ENCODE peak calls at places on chromosome 17, in eight cellular contexts. One of them, this sample, is unnamed.

GRCh38 chr17:11990363-11990983 is 6.8 kb downstream of the ZNF18 start:
- DNase-seq in T-cell: no peak
- DNase-seq in Kasumi-1: no peak
- DNase-seq in M059J: no peak
- DNase-seq in GM23248: no peak
- DNase-seq in cardiac muscle cell: no peak
- DNase-seq in activated CD4-positive, alpha-beta T cell treated with anti-CD3 and anti-CD28 coated beads for 48 hours: no peak
- DNase-seq in H7: no peak
- DNase-seq in this sample: no peak

GRCh38 chr17:12318614-12319266 is 298.1 kb downstream of the MAP2K4 start:
- DNase-seq in T-cell: no peak
- DNase-seq in Kasumi-1: no peak
- DNase-seq in M059J: no peak
- DNase-seq in GM23248: no peak
- DNase-seq in cardiac muscle cell: no peak
- DNase-seq in activated CD4-positive, alpha-beta T cell treated with anti-CD3 and anti-CD28 coated beads for 48 hours: no peak
- DNase-seq in H7: no peak
- DNase-seq in this sample: no peak

GRCh38 chr17:62627219-62627903 is at the start of gene MRC2:
- DNase-seq in T-cell: no peak
- DNase-seq in Kasumi-1: peak
- DNase-seq in M059J: peak
- DNase-seq in GM23248: peak
- DNase-seq in cardiac muscle cell: peak
- DNase-seq in activated CD4-positive, alpha-beta T cell treated with anti-CD3 and anti-CD28 coated beads for 48 hours: peak
- DNase-seq in H7: peak
- DNase-seq in this sample: no peak

GRCh38 chr17:71790791-71791190 is 330.0 kb upstream of the SOX9 start:
- DNase-seq in T-cell: no peak
- DNase-seq in Kasumi-1: no peak
- DNase-seq in M059J: peak
- DNase-seq in GM23248: peak
- DNase-seq in cardiac muscle cell: no peak
- DNase-seq in activated CD4-positive, alpha-beta T cell treated with anti-CD3 and anti-CD28 coated beads for 48 hours: no peak
- DNase-seq in H7: no peak
- DNase-seq in this sample: no peak

GRCh38 chr17:17628388-17629008 is 37.0 kb upstream of the PEMT start:
- DNase-seq in T-cell: no peak
- DNase-seq in Kasumi-1: no peak
- DNase-seq in M059J: peak
- DNase-seq in GM23248: peak
- DNase-seq in cardiac muscle cell: no peak
- DNase-seq in activated CD4-positive, alpha-beta T cell treated with anti-CD3 and anti-CD28 coated beads for 48 hours: peak
- DNase-seq in H7: peak
- DNase-seq in this sample: peak

GRCh38 chr17:44536090-44536960 is 21.0 kb upstream of the FZD2 start:
- DNase-seq in T-cell: no peak
- DNase-seq in Kasumi-1: no peak
- DNase-seq in M059J: peak
- DNase-seq in GM23248: peak
- DNase-seq in cardiac muscle cell: no peak
- DNase-seq in activated CD4-positive, alpha-beta T cell treated with anti-CD3 and anti-CD28 coated beads for 48 hours: no peak
- DNase-seq in H7: peak
- DNase-seq in this sample: no peak

GRCh38 chr17:49038138-49038537 is 41.0 kb downstream of the IGF2BP1 start:
- DNase-seq in T-cell: no peak
- DNase-seq in Kasumi-1: no peak
- DNase-seq in M059J: no peak
- DNase-seq in GM23248: no peak
- DNase-seq in cardiac muscle cell: no peak
- DNase-seq in activated CD4-positive, alpha-beta T cell treated with anti-CD3 and anti-CD28 coated beads for 48 hours: no peak
- DNase-seq in H7: no peak
- DNase-seq in this sample: no peak

GRCh38 chr17:28272166-28272565 is 46.8 kb upstream of the TMEM97 start:
- DNase-seq in T-cell: no peak
- DNase-seq in Kasumi-1: no peak
- DNase-seq in M059J: peak
- DNase-seq in GM23248: peak
- DNase-seq in cardiac muscle cell: no peak
- DNase-seq in activated CD4-positive, alpha-beta T cell treated with anti-CD3 and anti-CD28 coated beads for 48 hours: no peak
- DNase-seq in H7: no peak
- DNase-seq in this sample: no peak

GRCh38 chr17:50165066-50165465 is 739 bp upstream of the SGCA start:
- DNase-seq in T-cell: no peak
- DNase-seq in Kasumi-1: no peak
- DNase-seq in M059J: no peak
- DNase-seq in GM23248: no peak
- DNase-seq in cardiac muscle cell: no peak
- DNase-seq in activated CD4-positive, alpha-beta T cell treated with anti-CD3 and anti-CD28 coated beads for 48 hours: no peak
- DNase-seq in H7: no peak
- DNase-seq in this sample: no peak

GRCh38 chr17:74147966-74148365 is 55.5 kb upstream of the RPL38 start:
- DNase-seq in T-cell: no peak
- DNase-seq in Kasumi-1: no peak
- DNase-seq in M059J: no peak
- DNase-seq in GM23248: no peak
- DNase-seq in cardiac muscle cell: no peak
- DNase-seq in activated CD4-positive, alpha-beta T cell treated with anti-CD3 and anti-CD28 coated beads for 48 hours: no peak
- DNase-seq in H7: no peak
- DNase-seq in this sample: no peak

GRCh38 chr17:69672924-69673323 is 258.4 kb downstream of the MAP2K6 start:
- DNase-seq in T-cell: no peak
- DNase-seq in Kasumi-1: no peak
- DNase-seq in M059J: peak
- DNase-seq in GM23248: peak
- DNase-seq in cardiac muscle cell: no peak
- DNase-seq in activated CD4-positive, alpha-beta T cell treated with anti-CD3 and anti-CD28 coated beads for 48 hours: no peak
- DNase-seq in H7: no peak
- DNase-seq in this sample: no peak